ENCODE peak calls at places on chromosomes 16 and 17, in eight cellular contexts. Z is fibroblast of pulmonary artery, U is progenitor cell of endocrine pancreas, M is astrocyte of the spinal cord, T is testis, Y is left ventricle myocardium inferior, P is vagina, F is MM.1S. O is an unnamed sample.
A peak's percentile ranks its signal among the peaks of the same experiment; 100 is the strongest.

GRCh38 chr17:2898255-2898926 is 102.2 kb downstream of the RAP1GAP2 start:
- DNase-seq in Y (no peak), Z (no peak), U (no peak), M (no peak), F (no peak), P (no peak), T (no peak), O (no peak)

GRCh38 chr17:51805220-51805619 is 353.3 kb downstream of the CA10 start:
- DNase-seq in T (no peak), P (no peak), M (no peak), Z (no peak), Y (no peak), F (no peak), U (no peak), O (no peak)

GRCh38 chr17:76867578-76868175 is 527 bp upstream of the MGAT5B start:
- DNase-seq in T (peak; percentile 32), M (peak; percentile 62), Z (peak; percentile 53), Y (no peak), F (no peak), P (no peak), U (no peak), O (no peak)

GRCh38 chr16:86593913-86594312 is 15.6 kb downstream of the FOXL1 start:
- DNase-seq in T (no peak), M (no peak), F (no peak), U (no peak), P (no peak), Y (no peak), Z (no peak), O (no peak)

GRCh38 chr16:66842765-66843164 is 1.4 kb upstream of the CA7 start:
- DNase-seq in F (no peak), P (no peak), Y (no peak), Z (no peak), U (no peak), T (no peak), M (peak; percentile 16), O (peak; percentile 74)

GRCh38 chr17:75876190-75876937 is 2.0 kb downstream of the TRIM47 start:
- DNase-seq in Y (peak; percentile 51), T (no peak), F (peak; percentile 95), U (no peak), P (no peak), M (no peak), Z (no peak), O (no peak)

GRCh38 chr16:30002614-30003346 is 6.7 kb downstream of the INO80E start:
- DNase-seq in M (no peak), T (no peak), F (no peak), Y (no peak), Z (no peak), U (no peak), P (no peak), O (no peak)

GRCh38 chr16:80592273-80592672 is 51.5 kb downstream of the DYNLRB2 start:
- DNase-seq in P (no peak), U (no peak), M (no peak), T (no peak), Z (no peak), Y (no peak), F (no peak), O (peak; percentile 4)

GRCh38 chr17:72942594-72942993 is 149.9 kb downstream of the SLC39A11 start:
- DNase-seq in F (no peak), U (no peak), T (no peak), Y (no peak), Z (no peak), P (no peak), M (no peak), O (no peak)

GRCh38 chr16:71758293-71758760 is 33.8 kb upstream of the PHLPP2 start:
- DNase-seq in U (no peak), F (no peak), Y (no peak), M (no peak), Z (no peak), P (no peak), T (no peak), O (no peak)

GRCh38 chr17:7184091-7184488 is 4.9 kb upstream of the ASGR1 start:
- DNase-seq in Y (no peak), P (no peak), T (no peak), M (no peak), F (no peak), U (no peak), Z (no peak), O (no peak)

GRCh38 chr17:44918006-44918405 is 2.7 kb upstream of the GFAP start:
- DNase-seq in P (no peak), T (no peak), Z (no peak), F (no peak), M (no peak), Y (no peak), U (no peak), O (peak; percentile 50)

GRCh38 chr17:18267927-18268711 is 7.7 kb downstream of the MIEF2 start:
- DNase-seq in F (no peak), M (peak; percentile 34), P (no peak), Z (peak; percentile 16), T (no peak), U (no peak), Y (no peak), O (no peak)

GRCh38 chr16:68358951-68359350 is 48.1 kb downstream of the PRMT7 start:
- DNase-seq in Y (no peak), U (no peak), M (no peak), F (no peak), P (no peak), Z (no peak), T (no peak), O (no peak)

GRCh38 chr17:60590075-60590474 is 9.9 kb upstream of the PPM1D start:
- DNase-seq in Z (no peak), T (no peak), P (no peak), M (no peak), F (no peak), U (no peak), Y (no peak), O (no peak)

GRCh38 chr17:40121191-40121885 is 433 bp upstream of the MSL1 start:
- DNase-seq in M (peak; percentile 56), P (no peak), Z (peak; percentile 67), Y (peak; percentile 51), U (no peak), F (peak; percentile 13), T (peak; percentile 65), O (peak; percentile 39)

GRCh38 chr17:78682363-78682762 is 99.7 kb downstream of the CYTH1 start:
- DNase-seq in F (no peak), P (no peak), M (no peak), Z (no peak), U (no peak), T (no peak), Y (no peak), O (no peak)

GRCh38 chr17:78678711-78679110 is 101.5 kb upstream of the DNAH17 start:
- DNase-seq in T (no peak), P (no peak), Z (no peak), F (no peak), Y (no peak), M (no peak), U (no peak), O (no peak)

GRCh38 chr17:78679495-78680395 is 102.3 kb downstream of the CYTH1 start:
- DNase-seq in M (no peak), F (no peak), U (no peak), Y (no peak), T (no peak), Z (no peak), P (no peak), O (peak; percentile 23)

GRCh38 chr17:78678220-78678554 is 101.0 kb upstream of the DNAH17 start:
- DNase-seq in P (no peak), Y (no peak), F (no peak), T (no peak), Z (no peak), M (no peak), U (no peak), O (no peak)

DNA sequence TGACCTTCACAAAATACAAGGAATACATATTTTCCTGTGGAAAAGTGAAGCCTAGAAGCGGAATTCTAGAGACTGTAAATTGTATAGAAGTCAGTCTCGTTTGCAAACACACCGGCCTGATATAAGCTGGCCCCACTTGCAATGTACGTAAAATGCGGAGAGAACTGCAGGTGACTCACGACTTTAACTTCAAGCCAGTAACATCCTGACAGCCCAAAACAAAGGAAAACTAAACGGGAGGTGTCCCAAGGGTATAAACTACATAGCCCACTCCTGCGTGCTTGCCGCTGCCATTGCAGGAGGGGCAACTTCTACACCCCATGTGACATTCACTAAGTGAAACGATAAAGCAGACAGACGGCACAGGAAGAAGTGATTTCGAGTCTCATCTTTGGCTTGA is 101.6 kb downstream of the CYTH1 start:
- DNase-seq in T (no peak), P (no peak), M (peak; percentile 50), U (no peak), F (no peak), Y (no peak), Z (peak; percentile 67), O (peak; percentile 64)
- TF ChIP-seq CTCF in T (no peak), P (no peak), M (no peak), U (no peak), F (no peak), Y (no peak), Z (no peak), O (no peak)

GRCh38 chr16:1932050-1933028 is 10.7 kb downstream of the MSRB1 start:
- DNase-seq in Y (no peak), Z (peak; percentile 14), M (no peak), T (peak; percentile 43), F (no peak), U (no peak), P (no peak), O (peak; percentile 39)
- TF ChIP-seq CTCF in Y (peak; percentile 28), Z (peak; percentile 3), M (peak; percentile 19), T (no peak), F (no peak), U (peak; percentile 19), P (no peak), O (peak; percentile 25)

GRCh38 chr16:714079-714478 is 839 bp upstream of the METRN start:
- DNase-seq in M (no peak), T (no peak), Y (no peak), U (no peak), Z (no peak), P (no peak), F (no peak), O (no peak)

GRCh38 chr16:716768-717325 is 1.9 kb downstream of the METRN start:
- DNase-seq in Y (no peak), F (no peak), Z (no peak), T (no peak), P (no peak), M (no peak), U (no peak), O (no peak)

GRCh38 chr16:716250-716607 is 1.3 kb downstream of the METRN start:
- DNase-seq in Z (peak; percentile 46), M (peak; percentile 77), F (no peak), Y (no peak), U (peak; percentile 57), T (peak; percentile 80), P (no peak), O (peak; percentile 44)

GRCh38 chr16:715448-716249 is 731 bp downstream of the METRN start:
- DNase-seq in M (no peak), Z (no peak), T (no peak), Y (no peak), U (no peak), P (no peak), F (no peak), O (no peak)

GRCh38 chr16:714558-715447 is at the start of gene METRN:
- DNase-seq in Z (peak; percentile 85), P (no peak), M (peak; percentile 86), U (peak; percentile 90), Y (peak; percentile 95), F (peak; percentile 72), T (peak; percentile 94), O (peak; percentile 83)
- TF ChIP-seq CTCF in Z (no peak), P (no peak), M (no peak), U (no peak), Y (no peak), F (no peak), T (no peak), O (no peak)

GRCh38 chr16:49068224-49068623 is 213.4 kb downstream of the CBLN1 start:
- DNase-seq in T (no peak), F (no peak), P (no peak), Y (no peak), U (no peak), M (no peak), Z (no peak), O (no peak)

GRCh38 chr16:49067776-49068175 is 213.9 kb downstream of the CBLN1 start:
- DNase-seq in M (no peak), Z (no peak), T (no peak), P (no peak), F (no peak), Y (no peak), U (no peak), O (no peak)
- TF ChIP-seq CTCF in M (no peak), Z (no peak), T (no peak), P (no peak), F (no peak), Y (no peak), U (no peak), O (no peak)